ENCODE peak calls at places on chromosomes 12 and 14, in eight cellular contexts. One of them, this sample, is unnamed.

GRCh38 chr14:68703093-68703492 is 89.8 kb downstream of the ZFP36L1 start:
- DNase-seq in brain microvascular endothelial cell: peak; percentile 68
- DNase-seq in glutamatergic neuron: no peak
- DNase-seq in omental fat pad: no peak
- DNase-seq in cardiac fibroblast: peak; percentile 84
- DNase-seq in GM23338: no peak
- DNase-seq in ovary: no peak
- DNase-seq in upper lobe of left lung: peak; percentile 75
- DNase-seq in this sample: peak; percentile 48

GRCh38 chr12:25935355-25936144 is 22.9 kb upstream of the RASSF8 start:
- DNase-seq in brain microvascular endothelial cell: no peak
- DNase-seq in glutamatergic neuron: no peak
- DNase-seq in omental fat pad: no peak
- DNase-seq in cardiac fibroblast: no peak
- DNase-seq in GM23338: no peak
- DNase-seq in ovary: no peak
- DNase-seq in upper lobe of left lung: no peak
- DNase-seq in this sample: no peak

GRCh38 chr12:108129017-108129812 is at the start of gene WSCD2:
- DNase-seq in brain microvascular endothelial cell: peak; percentile 1
- DNase-seq in glutamatergic neuron: peak; percentile 86
- DNase-seq in omental fat pad: no peak
- DNase-seq in cardiac fibroblast: peak; percentile 6
- DNase-seq in GM23338: peak; percentile 92
- DNase-seq in ovary: no peak
- DNase-seq in upper lobe of left lung: no peak
- DNase-seq in this sample: no peak

GRCh38 chr14:61296151-61296550 is 15.0 kb upstream of the TMEM30B start:
- DNase-seq in brain microvascular endothelial cell: no peak
- DNase-seq in glutamatergic neuron: no peak
- DNase-seq in omental fat pad: no peak
- DNase-seq in cardiac fibroblast: no peak
- DNase-seq in GM23338: no peak
- DNase-seq in ovary: no peak
- DNase-seq in upper lobe of left lung: no peak
- DNase-seq in this sample: no peak

GRCh38 chr12:1681493-1681807 is 9.4 kb upstream of the ADIPOR2 start:
- DNase-seq in brain microvascular endothelial cell: no peak
- DNase-seq in glutamatergic neuron: no peak
- DNase-seq in omental fat pad: no peak
- DNase-seq in cardiac fibroblast: no peak
- DNase-seq in GM23338: no peak
- DNase-seq in ovary: no peak
- DNase-seq in upper lobe of left lung: no peak
- DNase-seq in this sample: no peak

GRCh38 chr12:127174881-127175280 is 1092.1 kb upstream of the TMEM132C start:
- DNase-seq in brain microvascular endothelial cell: no peak
- DNase-seq in glutamatergic neuron: no peak
- DNase-seq in omental fat pad: no peak
- DNase-seq in cardiac fibroblast: peak; percentile 56
- DNase-seq in GM23338: no peak
- DNase-seq in ovary: no peak
- DNase-seq in upper lobe of left lung: no peak
- DNase-seq in this sample: peak; percentile 43

GRCh38 chr14:99445916-99446315 is 34.7 kb downstream of the SETD3 start:
- DNase-seq in brain microvascular endothelial cell: no peak
- DNase-seq in glutamatergic neuron: no peak
- DNase-seq in omental fat pad: no peak
- DNase-seq in cardiac fibroblast: no peak
- DNase-seq in GM23338: no peak
- DNase-seq in ovary: no peak
- DNase-seq in upper lobe of left lung: no peak
- DNase-seq in this sample: no peak

GRCh38 chr12:69688496-69689427 is 10.3 kb downstream of the BEST3 start:
- DNase-seq in brain microvascular endothelial cell: peak; percentile 96
- DNase-seq in glutamatergic neuron: no peak
- DNase-seq in omental fat pad: peak; percentile 22
- DNase-seq in cardiac fibroblast: peak; percentile 94
- DNase-seq in GM23338: peak; percentile 57
- DNase-seq in ovary: peak; percentile 20
- DNase-seq in upper lobe of left lung: peak; percentile 33
- DNase-seq in this sample: peak; percentile 92

GRCh38 chr12:388547-389137 is 478 bp downstream of the KDM5A start:
- DNase-seq in brain microvascular endothelial cell: peak; percentile 3
- DNase-seq in glutamatergic neuron: peak; percentile 33
- DNase-seq in omental fat pad: no peak
- DNase-seq in cardiac fibroblast: peak; percentile 32
- DNase-seq in GM23338: peak; percentile 69
- DNase-seq in ovary: no peak
- DNase-seq in upper lobe of left lung: no peak
- DNase-seq in this sample: no peak

GRCh38 chr14:91095178-91095577 is 18.7 kb upstream of the DGLUCY start:
- DNase-seq in brain microvascular endothelial cell: no peak
- DNase-seq in glutamatergic neuron: no peak
- DNase-seq in omental fat pad: no peak
- DNase-seq in cardiac fibroblast: no peak
- DNase-seq in GM23338: no peak
- DNase-seq in ovary: no peak
- DNase-seq in upper lobe of left lung: no peak
- DNase-seq in this sample: no peak

GRCh38 chr14:28467611-28468010 is 299.0 kb upstream of the FOXG1 start:
- DNase-seq in brain microvascular endothelial cell: no peak
- DNase-seq in glutamatergic neuron: no peak
- DNase-seq in omental fat pad: no peak
- DNase-seq in cardiac fibroblast: no peak
- DNase-seq in GM23338: no peak
- DNase-seq in ovary: no peak
- DNase-seq in upper lobe of left lung: no peak
- DNase-seq in this sample: no peak

GRCh38 chr12:13383379-13383778 is 186.9 kb downstream of the EMP1 start:
- DNase-seq in brain microvascular endothelial cell: no peak
- DNase-seq in glutamatergic neuron: no peak
- DNase-seq in omental fat pad: no peak
- DNase-seq in cardiac fibroblast: no peak
- DNase-seq in GM23338: no peak
- DNase-seq in ovary: no peak
- DNase-seq in upper lobe of left lung: no peak
- DNase-seq in this sample: no peak

GRCh38 chr14:54314365-54315134 is 82.3 kb upstream of the CDKN3 start:
- DNase-seq in brain microvascular endothelial cell: no peak
- DNase-seq in glutamatergic neuron: no peak
- DNase-seq in omental fat pad: no peak
- DNase-seq in cardiac fibroblast: no peak
- DNase-seq in GM23338: no peak
- DNase-seq in ovary: no peak
- DNase-seq in upper lobe of left lung: peak; percentile 36
- DNase-seq in this sample: no peak

DNA sequence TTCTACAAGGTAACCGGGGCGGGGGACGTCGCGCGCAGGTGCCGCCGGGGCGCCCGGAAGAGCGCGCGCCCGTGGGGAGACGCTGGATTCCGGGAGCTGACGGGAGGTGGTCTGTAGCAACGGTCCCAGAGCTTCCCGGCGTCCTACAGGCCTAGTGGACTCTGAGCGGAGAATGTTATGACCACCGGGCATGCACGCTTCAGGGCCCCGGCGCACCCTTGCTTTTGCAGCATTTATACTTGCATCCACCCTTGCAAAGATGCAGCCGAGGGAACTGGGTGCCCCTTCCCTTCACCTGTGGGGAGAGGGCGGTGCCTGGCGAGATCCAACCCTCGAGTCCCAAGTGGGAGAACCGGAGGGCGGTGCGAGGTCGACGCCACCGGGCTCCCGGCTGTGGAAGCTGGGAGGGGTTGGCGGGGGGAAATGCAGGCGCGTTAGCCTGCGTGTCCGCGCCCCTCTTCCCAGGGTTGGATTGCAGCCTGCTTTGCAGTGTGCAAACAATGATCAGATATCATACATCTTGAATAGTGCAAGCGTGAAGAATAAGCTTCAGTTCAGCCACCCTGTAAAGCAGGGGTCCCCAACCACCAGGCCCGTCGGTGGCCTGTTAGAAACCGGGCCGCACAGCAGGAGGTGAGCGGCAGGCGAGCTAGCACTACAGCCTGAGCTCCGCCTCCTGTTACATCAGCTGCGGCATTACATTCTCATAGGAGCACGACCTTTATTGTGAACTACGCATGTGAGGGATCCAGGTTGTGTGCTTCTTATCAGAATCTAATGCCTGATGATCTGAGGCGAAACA is 576 bp downstream of the ERP29 start:
- DNase-seq in brain microvascular endothelial cell: peak; percentile 82
- DNase-seq in glutamatergic neuron: peak; percentile 76
- DNase-seq in omental fat pad: no peak
- DNase-seq in cardiac fibroblast: peak; percentile 74
- DNase-seq in GM23338: peak; percentile 93
- DNase-seq in ovary: peak; percentile 44
- DNase-seq in upper lobe of left lung: peak; percentile 89
- DNase-seq in this sample: peak; percentile 35
- TF ChIP-seq CTCF in brain microvascular endothelial cell: no peak
- TF ChIP-seq CTCF in glutamatergic neuron: peak; percentile 25
- TF ChIP-seq CTCF in omental fat pad: no peak
- TF ChIP-seq CTCF in cardiac fibroblast: no peak
- TF ChIP-seq CTCF in GM23338: no peak
- TF ChIP-seq CTCF in ovary: no peak
- TF ChIP-seq CTCF in upper lobe of left lung: no peak
- TF ChIP-seq CTCF in this sample: peak; percentile 51

GRCh38 chr12:4355150-4355842 is 24.2 kb downstream of the FGF23 start:
- DNase-seq in brain microvascular endothelial cell: no peak
- DNase-seq in glutamatergic neuron: no peak
- DNase-seq in omental fat pad: no peak
- DNase-seq in cardiac fibroblast: no peak
- DNase-seq in GM23338: no peak
- DNase-seq in ovary: no peak
- DNase-seq in upper lobe of left lung: no peak
- DNase-seq in this sample: no peak

GRCh38 chr12:4353785-4354208 is 25.7 kb downstream of the FGF23 start:
- DNase-seq in brain microvascular endothelial cell: no peak
- DNase-seq in glutamatergic neuron: no peak
- DNase-seq in omental fat pad: no peak
- DNase-seq in cardiac fibroblast: peak; percentile 9
- DNase-seq in GM23338: peak; percentile 68
- DNase-seq in ovary: no peak
- DNase-seq in upper lobe of left lung: no peak
- DNase-seq in this sample: no peak

GRCh38 chr12:4355843-4356327 is 23.6 kb downstream of the FGF23 start:
- DNase-seq in brain microvascular endothelial cell: peak; percentile 42
- DNase-seq in glutamatergic neuron: peak; percentile 81
- DNase-seq in omental fat pad: no peak
- DNase-seq in cardiac fibroblast: peak; percentile 50
- DNase-seq in GM23338: peak; percentile 89
- DNase-seq in ovary: no peak
- DNase-seq in upper lobe of left lung: no peak
- DNase-seq in this sample: peak; percentile 12
- TF ChIP-seq CTCF in brain microvascular endothelial cell: peak; percentile 69
- TF ChIP-seq CTCF in glutamatergic neuron: peak; percentile 71
- TF ChIP-seq CTCF in omental fat pad: no peak
- TF ChIP-seq CTCF in cardiac fibroblast: peak; percentile 66
- TF ChIP-seq CTCF in GM23338: peak; percentile 82
- TF ChIP-seq CTCF in ovary: no peak
- TF ChIP-seq CTCF in upper lobe of left lung: no peak
- TF ChIP-seq CTCF in this sample: peak; percentile 72

DNA sequence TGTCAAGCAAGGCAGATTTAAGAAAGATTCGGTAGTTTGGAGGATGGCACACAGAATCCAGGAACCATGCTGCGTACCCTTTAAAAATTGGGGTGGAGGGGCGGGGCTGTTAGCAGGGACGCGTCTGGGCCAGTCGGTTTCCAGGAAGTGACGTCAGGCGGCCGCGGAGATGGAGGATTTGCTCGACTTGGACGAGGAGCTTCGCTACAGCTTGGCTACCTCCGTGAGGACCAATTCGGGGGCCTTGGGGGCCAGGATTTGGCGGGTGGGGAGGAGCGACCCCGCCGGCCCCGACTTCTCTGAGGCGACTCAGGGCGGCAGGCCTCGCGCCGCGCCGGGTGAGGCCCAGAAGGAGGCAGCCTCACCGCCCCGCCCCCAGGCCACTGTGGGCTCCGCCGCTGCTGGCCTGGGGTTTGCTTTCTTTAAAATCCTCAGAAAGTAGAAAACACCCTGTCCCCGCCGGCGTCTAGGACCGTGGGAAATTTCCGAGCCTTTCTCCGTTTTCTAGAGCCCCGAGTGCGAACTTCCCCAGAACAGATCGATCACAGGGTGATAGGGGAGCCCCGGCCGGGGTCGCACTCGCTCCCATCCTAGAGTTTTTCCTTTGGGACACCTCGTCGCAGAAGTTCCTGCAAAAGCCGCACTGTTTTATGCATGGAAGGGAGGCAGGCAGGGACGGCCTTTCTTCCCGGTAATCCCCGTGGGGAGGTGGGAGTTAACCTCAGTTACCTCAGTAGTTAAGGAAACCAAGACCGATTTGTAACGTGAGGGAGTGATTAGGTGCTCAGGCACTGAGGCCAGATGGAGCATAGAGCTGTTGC is at the start of gene IFT43:
- DNase-seq in brain microvascular endothelial cell: peak; percentile 81
- DNase-seq in glutamatergic neuron: peak; percentile 88
- DNase-seq in omental fat pad: peak; percentile 94
- DNase-seq in cardiac fibroblast: peak; percentile 78
- DNase-seq in GM23338: peak; percentile 90
- DNase-seq in ovary: peak; percentile 94
- DNase-seq in upper lobe of left lung: peak; percentile 92
- DNase-seq in this sample: peak; percentile 66
- TF ChIP-seq CTCF in brain microvascular endothelial cell: no peak
- TF ChIP-seq CTCF in glutamatergic neuron: no peak
- TF ChIP-seq CTCF in omental fat pad: no peak
- TF ChIP-seq CTCF in cardiac fibroblast: no peak
- TF ChIP-seq CTCF in GM23338: no peak
- TF ChIP-seq CTCF in ovary: no peak
- TF ChIP-seq CTCF in upper lobe of left lung: no peak
- TF ChIP-seq CTCF in this sample: no peak

GRCh38 chr14:23378612-23379220 is 1.9 kb downstream of the CMTM5 start:
- DNase-seq in brain microvascular endothelial cell: no peak
- DNase-seq in glutamatergic neuron: no peak
- DNase-seq in omental fat pad: no peak
- DNase-seq in cardiac fibroblast: no peak
- DNase-seq in GM23338: no peak
- DNase-seq in ovary: no peak
- DNase-seq in upper lobe of left lung: no peak
- DNase-seq in this sample: no peak

GRCh38 chr14:23377873-23378563 is 1.2 kb downstream of the CMTM5 start:
- DNase-seq in brain microvascular endothelial cell: no peak
- DNase-seq in glutamatergic neuron: no peak
- DNase-seq in omental fat pad: no peak
- DNase-seq in cardiac fibroblast: no peak
- DNase-seq in GM23338: no peak
- DNase-seq in ovary: no peak
- DNase-seq in upper lobe of left lung: no peak
- DNase-seq in this sample: no peak

GRCh38 chr14:23375527-23376251 is 1.2 kb upstream of the CMTM5 start:
- DNase-seq in brain microvascular endothelial cell: no peak
- DNase-seq in glutamatergic neuron: no peak
- DNase-seq in omental fat pad: no peak
- DNase-seq in cardiac fibroblast: no peak
- DNase-seq in GM23338: no peak
- DNase-seq in ovary: no peak
- DNase-seq in upper lobe of left lung: no peak
- DNase-seq in this sample: no peak

GRCh38 chr14:23377201-23377550 is 330 bp downstream of the CMTM5 start:
- DNase-seq in brain microvascular endothelial cell: no peak
- DNase-seq in glutamatergic neuron: no peak
- DNase-seq in omental fat pad: no peak
- DNase-seq in cardiac fibroblast: no peak
- DNase-seq in GM23338: no peak
- DNase-seq in ovary: no peak
- DNase-seq in upper lobe of left lung: no peak
- DNase-seq in this sample: no peak

GRCh38 chr14:23376477-23377200 is at the start of gene CMTM5:
- DNase-seq in brain microvascular endothelial cell: no peak
- DNase-seq in glutamatergic neuron: peak; percentile 50
- DNase-seq in omental fat pad: no peak
- DNase-seq in cardiac fibroblast: no peak
- DNase-seq in GM23338: peak; percentile 79
- DNase-seq in ovary: no peak
- DNase-seq in upper lobe of left lung: no peak
- DNase-seq in this sample: no peak
- TF ChIP-seq CTCF in brain microvascular endothelial cell: no peak
- TF ChIP-seq CTCF in glutamatergic neuron: no peak
- TF ChIP-seq CTCF in omental fat pad: no peak
- TF ChIP-seq CTCF in cardiac fibroblast: no peak
- TF ChIP-seq CTCF in GM23338: peak; percentile 30
- TF ChIP-seq CTCF in ovary: no peak
- TF ChIP-seq CTCF in upper lobe of left lung: no peak
- TF ChIP-seq CTCF in this sample: no peak

This sample was measured in HFFc6.